ENCODE peak calls at places on chromosomes 1 and 21, in six cellular contexts. D is RWPE1, F is pancreas, B is GM13976, X is mucosa of descending colon, I is right atrium auricular region. Z is an unnamed sample.

GRCh38 chr1:1225238-1225845 is 6.5 kb downstream of the SDF4 start:
- DNase-seq in I (no peak), D (no peak), B (no peak), X (no peak), F (no peak), Z (no peak)

GRCh38 chr1:226568077-226568831 is 19.7 kb downstream of the STUM start:
- DNase-seq in B (no peak), X (no peak), I (no peak), F (no peak), D (no peak), Z (no peak)

GRCh38 chr1:149845416-149845815 is 54.0 kb upstream of the BOLA1 start:
- DNase-seq in X (no peak), F (no peak), D (no peak), I (no peak), B (no peak), Z (no peak)

GRCh38 chr21:39850333-39850732 is 16.9 kb upstream of the PCP4 start:
- DNase-seq in D (no peak), B (no peak), I (no peak), X (no peak), F (no peak), Z (peak)

GRCh38 chr1:182149411-182149965 is 88.0 kb upstream of the ZNF648 start:
- DNase-seq in I (peak), F (no peak), B (peak), X (no peak), D (no peak), Z (no peak)

GRCh38 chr21:44443891-44444285 is 11.4 kb upstream of the LRRC3 start:
- DNase-seq in F (peak), D (no peak), I (no peak), B (no peak), X (no peak), Z (no peak)

GRCh38 chr21:27590271-27590670 is 623.4 kb upstream of the ADAMTS5 start:
- DNase-seq in F (no peak), X (no peak), D (no peak), B (no peak), I (peak), Z (no peak)

GRCh38 chr1:65182658-65183268 is 34.8 kb downstream of the AK4 start:
- DNase-seq in X (no peak), I (no peak), B (no peak), F (no peak), D (no peak), Z (no peak)

GRCh38 chr1:225446298-225446941 is 18.6 kb upstream of the LBR start:
- DNase-seq in B (no peak), I (no peak), X (no peak), F (no peak), D (no peak), Z (no peak)

GRCh38 chr1:221611930-221612777 is 129.7 kb downstream of the DUSP10 start:
- DNase-seq in X (no peak), D (peak), F (no peak), I (peak), B (no peak), Z (no peak)

GRCh38 chr1:36525166-36525565 is 42.5 kb upstream of the CSF3R start:
- DNase-seq in F (no peak), D (no peak), X (no peak), B (no peak), I (no peak), Z (no peak)

GRCh38 chr1:184113251-184113650 is 61.7 kb downstream of the TSEN15 start:
- DNase-seq in X (no peak), D (no peak), B (no peak), F (no peak), I (no peak), Z (no peak)

GRCh38 chr1:4425892-4426291 is 228.5 kb upstream of the AJAP1 start:
- DNase-seq in D (no peak), B (no peak), I (no peak), X (no peak), F (peak), Z (no peak)

GRCh38 chr1:40432644-40433385 is 17.5 kb upstream of the ZFP69B start:
- DNase-seq in D (no peak), B (no peak), I (no peak), X (no peak), F (no peak), Z (no peak)

GRCh38 chr21:44951186-44951915 is 11.5 kb downstream of the SLX9 start:
- DNase-seq in F (peak), X (peak), D (no peak), B (no peak), I (no peak), Z (no peak)

GRCh38 chr1:12436345-12436658 is 181.7 kb downstream of the DHRS3 start:
- DNase-seq in F (no peak), X (no peak), D (no peak), B (no peak), I (no peak), Z (no peak)

GRCh38 chr1:48294656-48295055 is 72.1 kb downstream of the SLC5A9 start:
- DNase-seq in B (no peak), D (peak), I (no peak), X (no peak), F (no peak), Z (no peak)

GRCh38 chr21:31656199-31657095 is 3.0 kb upstream of the SOD1 start:
- DNase-seq in X (no peak), F (no peak), I (no peak), B (no peak), D (no peak), Z (peak)

GRCh38 chr1:55245781-55246180 is 30.6 kb upstream of the USP24 start:
- DNase-seq in B (no peak), X (no peak), F (no peak), I (no peak), D (no peak), Z (no peak)

GRCh38 chr1:33818071-33818470 is 45.8 kb upstream of the HMGB4 start:
- DNase-seq in F (no peak), I (peak), X (no peak), D (peak), B (no peak), Z (peak)

GRCh38 chr1:219681876-219682275 is 69.0 kb upstream of the ZC3H11B start:
- DNase-seq in X (no peak), F (no peak), I (no peak), B (no peak), D (no peak), Z (no peak)

GRCh38 chr1:28236656-28237331 is 870 bp downstream of the ATP5IF1 start:
- DNase-seq in D (no peak), I (no peak), F (no peak), X (no peak), B (no peak), Z (no peak)

GRCh38 chr1:152036316-152037216 is at the start of gene S100A11:
- DNase-seq in I (peak), F (peak), D (peak), X (peak), B (peak), Z (peak)

GRCh38 chr1:227915564-227916553 is 31.9 kb downstream of the WNT9A start:
- DNase-seq in I (no peak), D (peak), F (no peak), X (peak), B (no peak), Z (no peak)

GRCh38 chr1:151935154-151935553 is 25.8 kb upstream of the THEM4 start:
- DNase-seq in F (no peak), I (no peak), B (no peak), X (no peak), D (no peak), Z (peak)

GRCh38 chr21:45021428-45022347 is 52.7 kb upstream of the ADARB1 start:
- DNase-seq in X (peak), I (no peak), D (no peak), B (no peak), F (no peak), Z (no peak)

GRCh38 chr1:117852846-117853555 is 76.4 kb downstream of the GDAP2 start:
- DNase-seq in D (no peak), X (no peak), B (no peak), F (no peak), I (no peak), Z (no peak)

GRCh38 chr1:10656431-10656830 is 140.0 kb downstream of the CASZ1 start:
- DNase-seq in I (no peak), X (no peak), F (no peak), B (no peak), D (no peak), Z (no peak)

GRCh38 chr1:234040446-234041317 is 136.2 kb downstream of the SLC35F3 start:
- DNase-seq in F (no peak), B (no peak), X (no peak), D (peak), I (no peak), Z (no peak)

GRCh38 chr1:28370220-28371010 is 875 bp downstream of the PHACTR4 start:
- DNase-seq in B (peak), X (no peak), D (no peak), I (no peak), F (no peak), Z (no peak)

GRCh38 chr1:203860396-203860951 is 925 bp upstream of the SNRPE start:
- DNase-seq in X (no peak), F (peak), I (no peak), D (peak), B (no peak), Z (no peak)

GRCh38 chr1:206030714-206031113 is 7.0 kb upstream of the CTSE start:
- DNase-seq in B (peak), X (peak), I (peak), D (peak), F (peak), Z (no peak)

GRCh38 chr1:26044971-26045711 is 777 bp downstream of the SLC30A2 start:
- DNase-seq in D (no peak), B (no peak), X (peak), I (no peak), F (peak), Z (no peak)

GRCh38 chr1:87629673-87630072 is 301.0 kb downstream of the LMO4 start:
- DNase-seq in X (no peak), B (no peak), D (no peak), I (no peak), F (no peak), Z (no peak)

GRCh38 chr1:5643360-5644090 is 348.7 kb downstream of the NPHP4 start:
- DNase-seq in I (no peak), X (no peak), D (no peak), B (no peak), F (no peak), Z (no peak)

GRCh38 chr1:54927475-54928240 is 40.7 kb upstream of the DHCR24 start:
- DNase-seq in F (no peak), B (no peak), X (no peak), D (no peak), I (no peak), Z (no peak)

GRCh38 chr1:5448486-5448885 is 543.7 kb downstream of the NPHP4 start:
- DNase-seq in I (no peak), F (no peak), X (no peak), D (no peak), B (no peak), Z (no peak)

GRCh38 chr21:45152265-45152746 is 77.9 kb downstream of the ADARB1 start:
- DNase-seq in F (no peak), B (peak), X (peak), I (peak), D (no peak), Z (no peak)

GRCh38 chr1:203043830-203044545 is 17.7 kb downstream of the PPFIA4 start:
- DNase-seq in X (no peak), F (no peak), D (no peak), B (no peak), I (no peak), Z (no peak)

DNA sequence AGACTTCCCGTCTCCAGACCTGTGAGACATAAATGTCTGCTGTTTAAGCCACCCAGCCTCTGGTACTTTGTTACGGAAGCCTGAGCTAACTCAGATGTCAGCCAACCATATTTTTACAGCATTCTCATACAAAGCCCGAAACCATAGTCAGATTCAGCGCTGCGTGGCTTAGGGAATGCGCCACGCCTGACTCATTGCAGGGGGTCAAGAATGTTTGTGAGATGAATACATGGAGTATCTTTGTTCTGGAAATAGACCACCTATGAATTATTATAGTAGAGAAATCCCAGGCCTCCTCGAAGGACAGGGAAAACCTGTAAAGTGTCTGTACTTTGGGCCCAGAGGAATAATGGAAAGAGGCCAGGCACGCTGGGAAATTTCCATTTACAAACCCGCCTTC is 434.8 kb downstream of the CAMTA1 start:
- DNase-seq in F (no peak), I (no peak), D (no peak), X (no peak), B (no peak), Z (peak)
- TF ChIP-seq CTCF in F (no peak), I (no peak), D (no peak), X (no peak), B (no peak), Z (no peak)

DNA sequence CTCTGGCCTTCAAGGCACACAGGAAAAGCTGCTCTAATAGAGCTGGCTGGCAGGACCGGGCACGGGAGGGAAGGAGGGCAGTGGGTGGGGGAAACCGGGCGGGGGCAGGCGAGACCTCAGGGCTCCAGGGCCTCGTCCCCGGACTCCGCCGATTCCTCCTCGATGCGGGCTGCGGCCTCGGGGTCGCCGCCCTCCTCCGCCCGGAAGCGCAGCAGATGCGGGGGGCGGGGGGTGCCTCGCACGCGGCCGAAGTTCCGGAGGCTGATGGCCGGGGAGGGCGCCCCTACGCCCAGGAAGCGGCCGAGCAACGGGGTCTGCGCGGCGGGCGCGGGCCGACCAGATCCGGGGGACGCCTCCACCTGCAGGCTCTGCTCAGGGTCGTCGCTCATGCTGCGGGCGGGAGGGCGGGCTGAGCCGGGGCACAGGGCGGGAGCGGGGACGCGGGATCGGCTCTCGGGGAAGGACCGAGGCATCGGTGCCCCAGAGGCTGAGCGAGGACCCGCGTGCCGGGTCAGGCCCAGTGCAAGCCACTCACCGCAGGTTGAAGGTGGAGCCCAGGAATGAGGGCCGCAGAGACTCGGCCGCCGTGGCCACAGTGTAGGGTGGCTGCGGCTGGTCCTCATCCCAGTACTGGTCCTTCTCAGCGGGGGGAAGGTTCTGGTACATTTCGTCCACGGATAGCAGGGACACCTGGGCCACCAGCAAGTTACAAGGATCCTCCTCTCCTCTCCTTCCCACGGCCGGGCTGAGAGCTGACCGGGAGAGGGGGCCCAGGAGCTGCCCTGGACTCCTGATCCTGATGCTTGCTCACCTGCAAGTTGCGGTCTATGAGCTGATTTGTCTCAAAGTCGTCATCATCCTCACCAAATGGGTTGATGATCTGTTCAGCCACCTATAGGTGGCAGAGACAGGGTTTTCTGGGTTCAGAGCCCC is 3.6 kb downstream of the BEST4 start:
- DNase-seq in F (peak), I (no peak), B (peak), D (no peak), X (peak), Z (no peak)
- TF ChIP-seq CTCF in F (no peak), I (no peak), B (no peak), D (no peak), X (no peak), Z (no peak)

DNA sequence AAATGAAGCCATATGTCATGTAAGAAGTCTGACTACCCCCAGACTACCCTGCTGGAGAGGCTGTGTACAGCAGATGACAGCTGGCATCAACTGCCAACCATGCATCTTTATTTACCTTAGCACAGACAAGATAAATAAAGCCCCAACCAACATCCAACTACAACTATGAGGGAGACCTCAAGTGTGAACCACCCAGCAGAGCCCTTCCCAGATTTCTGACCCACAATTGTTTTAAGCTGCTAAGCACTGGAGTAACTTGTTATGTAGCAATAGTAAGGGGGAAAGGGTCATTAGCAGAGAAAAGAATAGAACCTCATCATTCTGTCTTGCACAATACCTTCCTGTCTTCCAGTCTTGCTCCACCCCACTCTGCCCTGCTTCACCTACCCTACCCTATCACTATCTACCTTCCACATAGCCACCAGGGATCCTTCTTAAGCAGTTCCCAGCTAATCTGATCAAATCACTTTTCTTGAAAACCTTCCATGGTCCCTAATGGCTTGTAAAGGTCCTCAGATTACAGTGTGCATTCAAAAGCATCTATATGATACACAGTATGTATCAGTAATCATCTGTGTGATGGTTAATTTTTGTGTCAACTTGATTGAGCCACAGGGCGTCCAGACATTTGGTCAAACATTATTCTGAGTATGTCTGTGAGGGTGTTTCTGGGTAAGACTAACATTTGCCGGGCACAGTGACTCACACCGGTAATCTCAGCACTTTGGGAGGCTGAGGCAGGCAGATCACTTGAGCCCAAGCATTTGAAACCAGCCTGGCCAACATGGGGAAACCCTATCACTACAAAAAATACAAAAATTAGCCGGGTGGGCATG is 19.6 kb upstream of the RBM15 start:
- DNase-seq in B (no peak), D (no peak), I (no peak), X (no peak), F (no peak), Z (no peak)
- TF ChIP-seq CTCF in B (no peak), D (no peak), I (no peak), X (no peak), F (no peak), Z (no peak)

DNA sequence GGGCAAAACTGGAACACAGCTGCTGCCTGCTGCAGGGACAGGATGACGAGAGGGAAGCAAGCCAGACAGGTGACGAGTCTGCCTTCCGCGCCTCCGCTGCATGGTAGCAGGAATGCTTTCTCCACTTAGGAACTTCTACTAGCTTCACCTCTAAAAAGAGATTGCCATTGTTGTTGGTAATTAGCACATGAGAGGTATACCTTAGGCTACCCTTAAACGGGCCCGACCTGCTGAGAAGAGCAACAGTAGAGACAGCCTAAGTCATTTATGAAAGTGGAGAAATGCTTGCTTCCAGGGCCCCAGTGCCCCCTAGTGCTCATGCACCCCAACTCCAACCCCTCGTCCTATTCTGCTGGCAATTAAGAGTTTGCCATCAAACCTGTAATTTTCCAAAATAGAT is 96.9 kb upstream of the AKT3 start:
- DNase-seq in B (peak), D (no peak), I (no peak), F (no peak), X (no peak), Z (peak)
- TF ChIP-seq CTCF in B (peak), D (no peak), I (no peak), F (no peak), X (no peak), Z (no peak)

DNA sequence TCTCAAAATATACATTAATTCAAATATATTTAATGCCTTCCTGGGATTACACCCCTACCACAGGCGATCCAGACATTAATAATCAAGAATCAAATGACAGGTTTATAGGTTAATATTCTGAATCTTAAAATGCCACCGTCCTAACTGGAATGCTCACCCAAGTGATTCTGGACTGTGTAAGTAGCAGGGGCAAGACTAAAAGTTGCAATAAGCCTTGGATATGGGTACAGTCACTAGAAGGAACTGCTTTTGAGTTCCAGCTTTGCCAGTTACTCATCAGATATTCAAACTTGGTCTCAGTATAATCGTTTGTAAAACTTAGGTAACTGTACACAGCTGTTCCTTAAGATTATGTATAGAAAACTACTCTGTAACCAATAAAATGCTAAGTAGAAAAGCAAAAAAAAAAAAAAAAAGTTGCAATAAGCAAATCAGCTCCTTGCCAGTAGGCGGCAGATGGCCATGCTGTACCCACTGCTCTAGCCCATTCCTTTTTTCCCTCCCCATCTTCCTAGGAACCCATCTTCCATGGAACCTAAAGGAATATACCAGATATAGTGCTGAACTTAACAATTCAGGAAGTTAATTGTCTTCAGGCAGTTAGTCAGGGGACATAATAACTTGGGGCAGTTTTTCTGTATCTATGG is 10.5 kb downstream of the RO60 start:
- DNase-seq in X (no peak), I (no peak), D (peak), B (no peak), F (no peak), Z (no peak)
- TF ChIP-seq CTCF in X (no peak), I (no peak), D (no peak), B (peak), F (no peak), Z (no peak)

GRCh38 chr1:14415396-14415795 is 183.1 kb upstream of the KAZN start:
- DNase-seq in X (no peak), B (no peak), F (no peak), D (no peak), I (no peak), Z (no peak)
- TF ChIP-seq CTCF in X (no peak), B (no peak), F (no peak), D (no peak), I (no peak), Z (no peak)